ENCODE peak calls at places on chromosomes 4 and X, in nine cellular contexts. Q, F, G, K, V, B, R, U and W are unnamed samples.

GRCh38 chr4:47442980-47443379 is 20.5 kb downstream of the COMMD8 start:
- DNase-seq in B (no peak), F (no peak), Q (no peak), V (no peak), K (no peak), R (no peak), U (no peak), G (no peak), W (no peak)

GRCh38 chr4:83626245-83626843 is 90.4 kb downstream of the GPAT3 start:
- DNase-seq in U (no peak), V (no peak), F (no peak), K (peak; percentile 29), R (no peak), B (no peak), Q (no peak), G (no peak), W (peak; percentile 30)

GRCh38 chr4:184588893-184589292 is 60.4 kb downstream of the CASP3 start:
- DNase-seq in F (no peak), K (no peak), G (no peak), V (no peak), R (no peak), B (no peak), Q (no peak), U (no peak), W (no peak)

GRCh38 chr4:72909461-72909860 is 160.1 kb downstream of the COX18 start:
- DNase-seq in R (no peak), K (no peak), B (no peak), U (peak; percentile 34), Q (no peak), V (no peak), G (no peak), F (peak; percentile 15), W (no peak)

GRCh38 chr4:11650801-11651596 is 222.3 kb upstream of the HS3ST1 start:
- DNase-seq in U (no peak), F (no peak), B (no peak), R (no peak), V (peak; percentile 96), G (no peak), K (no peak), Q (no peak), W (no peak)

GRCh38 chr4:141140271-141141205 is 7.3 kb upstream of the RNF150 start:
- DNase-seq in B (no peak), Q (no peak), R (no peak), F (no peak), G (no peak), U (no peak), V (no peak), K (no peak), W (no peak)

GRCh38 chrX:119734897-119735339 is 23.5 kb upstream of the SOWAHD start:
- DNase-seq in V (no peak), B (no peak), R (peak; percentile 13), Q (peak; percentile 78), K (peak; percentile 45), G (peak; percentile 53), U (no peak), F (no peak), W (peak; percentile 28)

GRCh38 chr4:98672583-98673281 is 14.3 kb upstream of the TSPAN5 start:
- DNase-seq in R (no peak), F (no peak), G (no peak), Q (no peak), K (no peak), U (no peak), V (no peak), B (no peak), W (no peak)

GRCh38 chrX:71514367-71515038 is 18.4 kb upstream of the OGT start:
- DNase-seq in V (no peak), U (no peak), K (no peak), F (no peak), Q (no peak), R (no peak), G (no peak), B (no peak), W (no peak)

GRCh38 chr4:6740347-6740746 is 24.4 kb downstream of the BLOC1S4 start:
- DNase-seq in G (no peak), K (no peak), U (no peak), Q (no peak), V (no peak), F (no peak), R (no peak), B (no peak), W (no peak)

GRCh38 chr4:109009909-109010308 is 247.1 kb upstream of the ETNPPL start:
- DNase-seq in U (no peak), Q (no peak), V (no peak), K (no peak), F (peak; percentile 10), G (no peak), B (no peak), R (no peak), W (no peak)

GRCh38 chr4:5615496-5616075 is 92.8 kb downstream of the EVC2 start:
- DNase-seq in G (no peak), V (no peak), Q (no peak), B (no peak), R (no peak), K (no peak), U (no peak), F (no peak), W (no peak)

GRCh38 chr4:71487324-71487677 is 148.5 kb downstream of the SLC4A4 start:
- DNase-seq in K (no peak), F (peak; percentile 10), U (no peak), G (no peak), B (no peak), V (no peak), R (no peak), Q (no peak), W (peak; percentile 14)

GRCh38 chr4:77232653-77233052 is 75.6 kb downstream of the CCNG2 start:
- DNase-seq in R (no peak), U (no peak), K (no peak), G (no peak), F (no peak), V (no peak), B (no peak), Q (no peak), W (no peak)

GRCh38 chr4:77229433-77229832 is 72.4 kb downstream of the CCNG2 start:
- DNase-seq in G (no peak), Q (no peak), K (no peak), U (no peak), F (no peak), R (no peak), V (no peak), B (no peak), W (no peak)

GRCh38 chr4:77225022-77225421 is 68.0 kb downstream of the CCNG2 start:
- DNase-seq in V (no peak), B (no peak), U (no peak), R (no peak), F (no peak), K (no peak), Q (no peak), G (no peak), W (no peak)

DNA sequence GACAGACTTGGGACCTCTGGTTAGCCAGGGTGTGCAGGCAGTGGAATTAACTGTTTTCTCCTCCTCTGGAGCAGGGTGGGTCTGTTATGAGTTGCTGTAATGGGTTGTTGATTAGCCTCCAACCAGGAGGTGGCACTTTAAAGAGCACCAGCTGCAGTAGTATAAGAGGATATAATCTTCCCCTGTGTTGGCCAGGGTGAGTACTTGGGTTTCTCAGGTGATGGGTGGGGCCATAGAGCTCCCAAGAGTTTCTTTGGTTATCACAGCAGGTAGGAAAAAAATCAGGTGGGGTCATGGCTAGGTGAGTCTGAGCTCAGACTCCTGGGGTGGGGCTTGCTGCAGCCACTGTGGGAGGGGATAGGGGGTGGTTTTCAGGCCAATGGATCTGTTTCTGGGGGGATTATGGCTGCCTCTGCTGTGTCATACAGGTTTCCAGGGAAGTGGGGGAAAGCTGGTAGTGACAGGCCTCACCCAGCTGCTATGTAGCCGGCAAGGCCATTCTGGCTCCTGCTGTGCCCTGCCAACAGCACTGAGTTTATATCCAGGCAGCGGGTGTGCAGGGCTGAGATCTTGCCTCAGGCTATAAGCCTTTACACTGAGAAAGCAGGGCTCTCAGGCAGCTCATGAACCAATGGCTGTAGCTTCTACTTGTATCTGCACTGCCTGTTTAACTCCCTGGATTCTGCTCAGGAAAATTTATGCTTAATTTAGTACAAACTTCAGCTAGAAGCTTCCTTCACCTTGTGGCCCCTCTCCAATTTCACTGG is 70.1 kb downstream of the CCNG2 start:
- DNase-seq in G (no peak), F (no peak), U (no peak), R (no peak), V (peak; percentile 6), B (no peak), Q (no peak), K (no peak), W (no peak)
- TF ChIP-seq POLR2A in G (no peak), F (no peak), U (no peak), R (no peak), V (no peak), B (no peak), Q (no peak), K (no peak), W (no peak)

GRCh38 chrX:154738013-154738738 is 12.7 kb downstream of the GAB3 start:
- DNase-seq in Q (peak; percentile 86), K (peak; percentile 61), B (no peak), R (peak; percentile 87), F (no peak), V (no peak), U (peak; percentile 51), G (no peak), W (peak; percentile 45)

GRCh38 chrX:154732421-154733071 is 18.3 kb downstream of the GAB3 start:
- DNase-seq in F (no peak), V (no peak), R (peak; percentile 52), B (no peak), Q (no peak), G (no peak), K (no peak), U (no peak), W (no peak)

GRCh38 chrX:154733072-154733425 is 17.8 kb downstream of the GAB3 start:
- DNase-seq in B (no peak), U (no peak), F (no peak), Q (no peak), G (no peak), K (no peak), R (no peak), V (no peak), W (no peak)

GRCh38 chrX:154734101-154734781 is 16.6 kb downstream of the GAB3 start:
- DNase-seq in Q (no peak), K (peak; percentile 33), G (peak; percentile 27), F (no peak), U (peak; percentile 27), B (no peak), R (peak; percentile 73), V (no peak), W (no peak)

GRCh38 chrX:154735695-154736393 is 15.0 kb downstream of the GAB3 start:
- DNase-seq in R (peak; percentile 78), F (no peak), U (peak; percentile 38), G (no peak), K (peak; percentile 72), B (no peak), Q (peak; percentile 84), V (no peak), W (peak; percentile 53)
- H3K4me1 ChIP-seq in R (peaks cover 74% of the 10 kb centered on the region), F (no peaks in the 10 kb centered on the region), U (peaks cover 2% of the 10 kb centered on the region), G (no peaks in the 10 kb centered on the region), K (peaks cover 86% of the 10 kb centered on the region), B (peaks cover 77% of the 10 kb centered on the region), Q (peaks cover 62% of the 10 kb centered on the region), V (no peaks in the 10 kb centered on the region), W (peaks cover 41% of the 10 kb centered on the region)

GRCh38 chr4:143506031-143506430 is 7.5 kb upstream of the SMARCA5 start:
- DNase-seq in U (no peak), K (no peak), F (no peak), V (no peak), B (no peak), G (no peak), Q (no peak), R (no peak), W (no peak)
- H3K4me3 ChIP-seq in U (no peak overlapping the region), K (no peak overlapping the region), F (no peak overlapping the region), V (no peak overlapping the region), B (no peak overlapping the region), G (no peak overlapping the region), Q (no peak overlapping the region), R (no peak overlapping the region), W (no peak overlapping the region)

GRCh38 chr4:69974646-69975045 is 9.1 kb upstream of the CSN2 start:
- DNase-seq in V (no peak), Q (no peak), G (no peak), R (no peak), B (no peak), K (no peak), U (no peak), F (no peak), W (no peak)
- TF ChIP-seq POLR2A in V (no peak), Q (no peak), G (no peak), R (no peak), B (no peak), K (no peak), U (no peak), F (no peak), W (no peak)